ENCODE peak calls at places on chromosome 22, in five cellular contexts. P, Q, F, K and J are unnamed samples.

GRCh38 chr22:34736081-34736480 is 329.9 kb upstream of the ISX start:
- DNase-seq in P (no peak), Q (no peak), F (no peak), K (no peak), J (no peak)

GRCh38 chr22:38299758-38300157 is 17.5 kb downstream of the CSNK1E start:
- DNase-seq in P (no peak), Q (no peak), F (no peak), K (no peak), J (no peak)

GRCh38 chr22:25039754-25040153 is 87.2 kb downstream of the KIAA1671 start:
- DNase-seq in P (no peak), Q (no peak), F (no peak), K (no peak), J (no peak)

GRCh38 chr22:50199836-50200332 is 927 bp upstream of the SELENOO start:
- DNase-seq in P (no peak), Q (no peak), F (no peak), K (no peak), J (peak)

GRCh38 chr22:40721266-40721665 is 42.0 kb downstream of the MCHR1 start:
- DNase-seq in P (peak), Q (peak), F (no peak), K (no peak), J (peak)

GRCh38 chr22:33883561-33883960 is 36.7 kb downstream of the LARGE1 start:
- DNase-seq in P (no peak), Q (no peak), F (peak), K (no peak), J (no peak)

GRCh38 chr22:45621836-45622600 is 49.6 kb upstream of the ATXN10 start:
- DNase-seq in P (no peak), Q (no peak), F (no peak), K (no peak), J (no peak)

GRCh38 chr22:30751529-30751928 is 56.9 kb downstream of the OSBP2 start:
- DNase-seq in P (no peak), Q (no peak), F (no peak), K (no peak), J (no peak)

GRCh38 chr22:44085743-44086741 is 61.9 kb downstream of the PARVB start:
- DNase-seq in P (peak), Q (peak), F (peak), K (peak), J (peak)

GRCh38 chr22:24284747-24285203 is 14.1 kb downstream of the SPECC1L start:
- DNase-seq in P (peak), Q (no peak), F (no peak), K (peak), J (no peak)

GRCh38 chr22:38862375-38863329 is 9.4 kb downstream of the CBX6 start:
- DNase-seq in P (no peak), Q (no peak), F (no peak), K (peak), J (peak)

GRCh38 chr22:49960967-49961600 is 512 bp downstream of the PIM3 start:
- DNase-seq in P (no peak), Q (peak), F (no peak), K (peak), J (peak)

GRCh38 chr22:24437820-24438328 is 10.5 kb downstream of the ADORA2A start:
- DNase-seq in P (no peak), Q (no peak), F (peak), K (no peak), J (peak)

GRCh38 chr22:39388261-39389011 is 11.1 kb upstream of the TAB1 start:
- DNase-seq in P (peak), Q (peak), F (no peak), K (peak), J (peak)

GRCh38 chr22:19962909-19963806 is 21.5 kb upstream of the TXNRD2 start:
- DNase-seq in P (peak), Q (no peak), F (no peak), K (no peak), J (no peak)

GRCh38 chr22:26031641-26032040 is 137.6 kb upstream of the SEZ6L start:
- DNase-seq in P (no peak), Q (no peak), F (no peak), K (no peak), J (no peak)

GRCh38 chr22:49295465-49295743 is 532.3 kb downstream of the BRD1 start:
- DNase-seq in P (no peak), Q (no peak), F (no peak), K (no peak), J (no peak)

GRCh38 chr22:42716221-42716620 is 4.4 kb downstream of the A4GALT start:
- DNase-seq in P (no peak), Q (no peak), F (peak), K (no peak), J (no peak)

GRCh38 chr22:39498802-39499201 is 3.3 kb upstream of the MIEF1 start:
- DNase-seq in P (no peak), Q (no peak), F (no peak), K (no peak), J (no peak)

GRCh38 chr22:41482319-41482935 is 13.5 kb downstream of the ACO2 start:
- DNase-seq in P (peak), Q (no peak), F (no peak), K (no peak), J (no peak)

GRCh38 chr22:20863356-20863755 is 4.5 kb downstream of the SNAP29 start:
- DNase-seq in P (no peak), Q (no peak), F (no peak), K (no peak), J (no peak)

GRCh38 chr22:50502628-50503474 is 4.7 kb downstream of the LMF2 start:
- DNase-seq in P (no peak), Q (no peak), F (no peak), K (no peak), J (no peak)

GRCh38 chr22:45608763-45609180 is 62.9 kb upstream of the ATXN10 start:
- DNase-seq in P (peak), Q (peak), F (no peak), K (no peak), J (no peak)

GRCh38 chr22:44685384-44686056 is 16.5 kb upstream of the PRR5 start:
- DNase-seq in P (peak), Q (peak), F (peak), K (peak), J (peak)

GRCh38 chr22:27433585-27434190 is 367.9 kb downstream of the MN1 start:
- DNase-seq in P (peak), Q (no peak), F (no peak), K (no peak), J (no peak)

GRCh38 chr22:39906207-39906606 is 5.3 kb downstream of the GRAP2 start:
- DNase-seq in P (no peak), Q (no peak), F (no peak), K (no peak), J (no peak)

GRCh38 chr22:38464992-38465672 is 2.8 kb upstream of the KDELR3 start:
- DNase-seq in P (no peak), Q (no peak), F (no peak), K (no peak), J (no peak)

GRCh38 chr22:25553131-25553530 is 11.3 kb upstream of the GRK3 start:
- DNase-seq in P (no peak), Q (no peak), F (no peak), K (no peak), J (no peak)

GRCh38 chr22:46589141-46589748 is 30.9 kb upstream of the GRAMD4 start:
- DNase-seq in P (no peak), Q (no peak), F (no peak), K (peak), J (no peak)

GRCh38 chr22:37266581-37267127 is 15.7 kb upstream of the CYTH4 start:
- DNase-seq in P (no peak), Q (no peak), F (no peak), K (no peak), J (no peak)

GRCh38 chr22:40054486-40054885 is 59.7 kb downstream of the FAM83F start:
- DNase-seq in P (no peak), Q (no peak), F (no peak), K (no peak), J (no peak)

GRCh38 chr22:26169312-26170111 is at the start of gene SEZ6L:
- DNase-seq in P (no peak), Q (no peak), F (no peak), K (no peak), J (peak)

GRCh38 chr22:20956258-20957117 is 10.6 kb upstream of the AIFM3 start:
- DNase-seq in P (peak), Q (peak), F (no peak), K (no peak), J (no peak)

GRCh38 chr22:29313126-29314071 is 2.1 kb downstream of the RASL10A start:
- DNase-seq in P (no peak), Q (peak), F (no peak), K (peak), J (peak)
- TF ChIP-seq RCOR1 in P (no peak), Q (no peak), F (no peak), K (no peak), J (no peak)

GRCh38 chr22:22752556-22753477 is 108.4 kb downstream of the GGTLC2 start:
- DNase-seq in P (peak), Q (no peak), F (no peak), K (peak), J (no peak)

GRCh38 chr22:22754961-22755777 is 110.8 kb downstream of the GGTLC2 start:
- DNase-seq in P (no peak), Q (no peak), F (no peak), K (no peak), J (no peak)

GRCh38 chr22:22752199-22752555 is 107.8 kb downstream of the GGTLC2 start:
- DNase-seq in P (no peak), Q (no peak), F (no peak), K (no peak), J (no peak)

GRCh38 chr22:22754268-22754657 is 109.8 kb downstream of the GGTLC2 start:
- DNase-seq in P (no peak), Q (no peak), F (no peak), K (no peak), J (no peak)

GRCh38 chr22:22753526-22754267 is 109.3 kb downstream of the GGTLC2 start:
- DNase-seq in P (peak), Q (peak), F (no peak), K (peak), J (peak)
- TF ChIP-seq RCOR1 in P (no peak), Q (no peak), F (no peak), K (no peak), J (no peak)

GRCh38 chr22:35997438-35997837 is 31.2 kb downstream of the RBFOX2 start:
- DNase-seq in P (peak), Q (no peak), F (no peak), K (no peak), J (no peak)

GRCh38 chr22:35993048-35993714 is 35.4 kb downstream of the RBFOX2 start:
- DNase-seq in P (no peak), Q (no peak), F (no peak), K (no peak), J (no peak)

GRCh38 chr22:35996596-35996995 is 32.0 kb downstream of the RBFOX2 start:
- DNase-seq in P (no peak), Q (no peak), F (no peak), K (no peak), J (no peak)

GRCh38 chr22:35995345-35995744 is 33.3 kb downstream of the RBFOX2 start:
- DNase-seq in P (peak), Q (no peak), F (no peak), K (no peak), J (no peak)

DNA sequence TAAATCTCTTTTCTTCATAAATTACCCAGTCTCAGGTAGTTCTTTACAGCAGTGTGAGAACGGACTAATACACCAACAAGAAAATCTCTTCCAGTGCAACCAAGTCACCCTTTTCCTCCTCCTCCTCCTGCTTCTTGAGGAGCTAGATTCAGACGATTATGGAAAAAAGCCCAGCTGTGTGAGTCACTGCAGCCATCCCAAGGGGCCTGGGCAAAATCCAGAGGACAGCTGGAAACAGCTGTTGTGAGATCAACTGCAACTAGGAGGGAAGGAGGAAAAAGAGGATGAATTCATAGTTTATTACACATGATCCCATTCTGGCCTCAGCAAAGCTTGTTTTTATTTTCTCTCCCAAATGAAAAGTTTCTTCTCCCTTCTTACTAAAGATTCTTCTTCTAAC is 32.9 kb downstream of the RBFOX2 start:
- DNase-seq in P (peak), Q (no peak), F (no peak), K (no peak), J (no peak)
- TF ChIP-seq RCOR1 in P (peak), Q (no peak), F (no peak), K (no peak), J (no peak)

DNA sequence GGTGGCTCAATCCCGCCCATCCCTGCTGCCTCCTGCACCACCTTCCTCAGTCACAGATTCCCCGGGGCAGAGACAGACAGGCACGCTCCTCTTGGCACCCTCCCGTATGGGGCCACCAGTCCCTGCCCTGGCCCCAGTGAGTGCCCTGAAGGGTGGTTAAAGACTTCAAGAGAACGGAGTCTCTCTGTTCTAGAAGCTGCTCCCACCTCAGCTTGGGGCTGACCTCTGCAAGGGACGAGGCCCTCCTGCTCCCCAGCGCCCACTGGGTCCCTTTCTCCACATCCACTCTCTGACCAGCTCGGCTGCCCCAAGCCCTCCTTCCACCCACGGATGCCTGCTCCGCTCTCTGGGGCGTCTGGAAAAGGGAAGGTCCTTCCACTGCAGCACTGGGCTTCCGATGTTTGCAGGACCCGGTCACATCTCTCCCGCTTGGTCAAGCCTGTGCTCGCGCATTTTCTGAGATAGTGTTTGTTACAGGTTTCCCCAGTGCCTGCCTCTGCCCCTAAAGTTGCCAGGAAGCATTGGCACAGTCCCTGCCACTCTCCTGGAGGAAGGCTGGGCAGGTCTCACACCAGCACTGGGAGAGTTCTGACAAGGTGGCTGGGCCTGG is 1487.9 kb downstream of the TBC1D22A start:
- DNase-seq in P (no peak), Q (no peak), F (no peak), K (no peak), J (no peak)
- TF ChIP-seq RCOR1 in P (no peak), Q (no peak), F (no peak), K (no peak), J (no peak)

GRCh38 chr22:32615874-32616564 is 141.4 kb downstream of the FBXO7 start:
- DNase-seq in P (no peak), Q (no peak), F (no peak), K (no peak), J (no peak)
- TF ChIP-seq RCOR1 in P (no peak), Q (no peak), F (no peak), K (no peak), J (no peak)